ENCODE peak calls at places on chromosomes 16 and 17, in ten cellular contexts. M, N, F, A, P, B, V, R, Z and U are unnamed samples.

GRCh38 chr16:51180719-51181494 is 29.8 kb upstream of the SALL1 start:
- DNase-seq in F (no peak), V (no peak), A (no peak), Z (no peak), N (no peak), P (no peak), R (no peak), M (no peak), B (no peak), U (no peak)

GRCh38 chr16:35431829-35432663 is 1972.6 kb downstream of the TP53TG3F start:
- DNase-seq in Z (no peak), V (no peak), P (no peak), R (no peak), N (no peak), A (no peak), M (no peak), F (no peak), B (no peak), U (no peak)

GRCh38 chr17:45368661-45369060 is 51.8 kb upstream of the MAP3K14 start:
- DNase-seq in R (peak; percentile 92), F (no peak), P (no peak), V (no peak), B (no peak), N (no peak), A (no peak), M (no peak), Z (no peak), U (no peak)

GRCh38 chr16:30142672-30143346 is 19.8 kb upstream of the MAPK3 start:
- DNase-seq in P (peak; percentile 39), R (no peak), Z (peak; percentile 46), A (no peak), B (no peak), V (no peak), M (no peak), F (no peak), N (no peak), U (no peak)

GRCh38 chr16:81445926-81446317 is 1.3 kb downstream of the CMIP start:
- DNase-seq in A (no peak), N (no peak), Z (peak; percentile 56), B (no peak), V (peak; percentile 33), R (no peak), F (no peak), M (no peak), P (peak; percentile 32), U (peak; percentile 53)

GRCh38 chr16:84175351-84176081 is 11.3 kb downstream of the TAF1C start:
- DNase-seq in R (peak; percentile 53), Z (peak; percentile 79), P (peak; percentile 67), A (peak; percentile 73), B (no peak), M (peak; percentile 30), V (peak; percentile 51), N (no peak), F (no peak), U (peak; percentile 74)

GRCh38 chr17:77501751-77502625 is 361.2 kb downstream of the SEC14L1 start:
- DNase-seq in V (no peak), P (no peak), Z (no peak), B (no peak), N (peak; percentile 40), R (no peak), M (peak; percentile 10), A (no peak), F (no peak), U (no peak)

GRCh38 chr16:70747703-70748631 is 53.0 kb downstream of the VAC14 start:
- DNase-seq in N (no peak), M (no peak), F (no peak), B (no peak), Z (no peak), A (no peak), V (no peak), P (no peak), R (peak; percentile 16), U (no peak)

GRCh38 chr17:41681776-41682175 is 6.9 kb upstream of the EIF1 start:
- DNase-seq in R (no peak), B (no peak), P (no peak), Z (no peak), V (no peak), N (peak; percentile 40), A (peak; percentile 15), F (no peak), M (no peak), U (no peak)

GRCh38 chr16:54150861-54151260 is 135.7 kb downstream of the IRX3 start:
- DNase-seq in P (no peak), B (no peak), R (no peak), M (no peak), A (no peak), Z (no peak), N (no peak), F (no peak), V (no peak), U (no peak)

GRCh38 chr16:4216631-4217030 is 25.2 kb downstream of the SRL start:
- DNase-seq in A (no peak), V (no peak), F (no peak), M (no peak), N (no peak), B (no peak), R (peak; percentile 36), P (no peak), Z (no peak), U (no peak)
- H3K4me3 ChIP-seq in A (no peak overlapping the region), V (no peak overlapping the region), F (no peak overlapping the region), M (no peak overlapping the region), N (peak overlapping the region; percentile 53), B (no peak overlapping the region), R (no peak overlapping the region), P (no peak overlapping the region), Z (no peak overlapping the region), U (no peak overlapping the region)

DNA sequence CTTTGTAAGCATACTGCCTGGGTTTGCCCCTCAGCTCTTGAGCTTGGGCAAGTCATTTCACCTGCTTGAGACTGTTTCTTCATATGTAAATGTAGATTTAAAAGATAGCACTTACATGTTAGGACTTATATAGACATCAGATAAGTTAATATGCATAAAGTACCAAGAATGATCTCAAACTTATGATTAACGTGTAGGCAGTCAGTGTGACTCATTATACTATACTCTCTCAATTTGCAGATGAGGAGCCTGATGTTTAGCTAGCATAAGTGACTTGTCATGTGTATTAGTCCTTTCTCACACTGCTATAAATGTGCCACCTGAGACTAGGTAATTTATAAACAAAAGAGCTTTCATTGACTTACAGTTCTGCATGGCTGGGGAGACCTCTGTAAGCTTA is 690.5 kb downstream of the KCNJ2 start:
- DNase-seq in P (no peak), R (peak; percentile 3), M (no peak), V (no peak), F (no peak), A (no peak), B (no peak), Z (no peak), N (no peak), U (no peak)
- H3K27ac ChIP-seq in P (no peak overlapping the region), R (no peak overlapping the region), M (no peak overlapping the region), V (no peak overlapping the region), F (no peak overlapping the region), A (no peak overlapping the region), B (no peak overlapping the region), Z (no peak overlapping the region), N (no peak overlapping the region), U (no peak overlapping the region)

GRCh38 chr17:36601303-36602029 is at the start of gene MRM1:
- DNase-seq in F (peak; percentile 85), B (peak; percentile 95), P (peak; percentile 90), M (peak; percentile 90), V (peak; percentile 88), A (peak; percentile 94), N (peak; percentile 98), R (peak; percentile 89), Z (peak; percentile 96), U (peak; percentile 95)

GRCh38 chr17:36599546-36600250 is 1.7 kb upstream of the MRM1 start:
- DNase-seq in N (no peak), F (no peak), M (no peak), Z (no peak), P (peak; percentile 27), R (no peak), B (no peak), V (no peak), A (no peak), U (no peak)

GRCh38 chr17:36598951-36599401 is 2.4 kb upstream of the MRM1 start:
- DNase-seq in Z (no peak), A (peak; percentile 84), P (peak; percentile 96), N (no peak), B (no peak), V (no peak), R (no peak), M (no peak), F (no peak), U (peak; percentile 75)

GRCh38 chr17:36600936-36601302 is 464 bp upstream of the MRM1 start:
- DNase-seq in A (no peak), F (no peak), M (no peak), V (no peak), B (no peak), Z (no peak), N (no peak), R (no peak), P (no peak), U (no peak)

DNA sequence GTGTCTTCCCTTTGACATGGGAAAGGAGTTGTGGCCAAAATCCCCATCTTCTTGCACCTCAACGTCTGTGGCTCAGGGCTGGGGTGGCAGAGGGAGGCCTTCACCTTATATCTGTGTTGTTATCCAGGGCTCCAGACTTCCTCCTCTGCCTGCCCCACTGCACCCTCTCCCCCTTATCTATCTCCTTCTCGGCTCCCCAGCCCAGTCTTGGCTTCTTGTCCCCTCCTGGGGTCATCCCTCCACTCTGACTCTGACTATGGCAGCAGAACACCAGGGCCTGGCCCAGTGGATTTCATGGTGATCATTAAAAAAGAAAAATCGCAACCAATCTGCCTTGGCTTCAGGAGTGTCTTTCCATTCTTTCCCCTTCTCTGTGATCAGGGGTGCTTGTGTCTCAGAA is 906 bp upstream of the MRM1 start:
- DNase-seq in N (no peak), V (no peak), A (no peak), P (no peak), B (no peak), F (no peak), M (no peak), Z (no peak), R (no peak), U (no peak)
- H3K4me3 ChIP-seq in N (peak overlapping the region; percentile 92), V (no peak overlapping the region), A (no peak overlapping the region), P (peak overlapping the region; percentile 63), B (no peak overlapping the region), F (no peak overlapping the region), M (no peak overlapping the region), Z (peak overlapping the region; percentile 70), R (peak overlapping the region; percentile 79), U (peak overlapping the region; percentile 76)

GRCh38 chr17:38921756-38922411 is 3.5 kb upstream of the LASP1NB start:
- DNase-seq in P (no peak), R (no peak), A (no peak), B (no peak), M (no peak), V (no peak), Z (no peak), F (no peak), N (no peak), U (no peak)

GRCh38 chr17:38920374-38921291 is 4.8 kb upstream of the LASP1NB start:
- DNase-seq in B (no peak), F (no peak), N (no peak), Z (no peak), A (no peak), R (no peak), M (no peak), P (no peak), V (no peak), U (no peak)

GRCh38 chr17:38925263-38925995 is at the start of gene LASP1NB:
- DNase-seq in N (peak; percentile 67), A (no peak), Z (peak; percentile 63), F (no peak), M (peak; percentile 52), P (no peak), R (peak; percentile 70), B (peak; percentile 50), V (no peak), U (no peak)

GRCh38 chr17:38922538-38923291 is 2.7 kb upstream of the LASP1NB start:
- DNase-seq in P (peak; percentile 78), M (peak; percentile 89), V (peak; percentile 58), R (peak; percentile 69), N (peak; percentile 72), A (no peak), F (no peak), B (peak; percentile 34), Z (peak; percentile 83), U (peak; percentile 81)

GRCh38 chr17:38926290-38927070 is 1.1 kb downstream of the LASP1NB start:
- DNase-seq in R (no peak), M (no peak), N (no peak), V (no peak), B (no peak), F (no peak), Z (no peak), A (no peak), P (no peak), U (no peak)
- H3K27ac ChIP-seq in R (peak overlapping the region; percentile 76), M (peak overlapping the region; percentile 57), N (no peak overlapping the region), V (no peak overlapping the region), B (peak overlapping the region; percentile 41), F (no peak overlapping the region), Z (no peak overlapping the region), A (no peak overlapping the region), P (peak overlapping the region; percentile 72), U (no peak overlapping the region)